ENCODE peak calls at places on chromosomes 13 and 19, in ten cellular contexts. W, C, O, Z, U, X, M, B, S and R are unnamed samples. For H3K4me1, the result is how much of the 10 kb centered on the place peaks cover.

GRCh38 chr13:110575322-110576069 is 14.0 kb upstream of the RAB20 start:
- DNase-seq in W (no peak), C (peak), O (no peak), Z (peak), U (no peak), X (no peak), M (no peak), B (no peak), S (peak), R (no peak)

GRCh38 chr19:55311397-55311796 is 13.7 kb downstream of the TMEM150B start:
- DNase-seq in W (no peak), C (no peak), O (no peak), Z (no peak), U (no peak), X (no peak), M (no peak), B (no peak), S (no peak), R (no peak)

GRCh38 chr13:42420304-42420703 is 148.4 kb downstream of the AKAP11 start:
- DNase-seq in W (no peak), C (no peak), O (no peak), Z (no peak), U (no peak), X (no peak), M (no peak), B (no peak), S (no peak), R (no peak)

GRCh38 chr19:6126335-6126974 is 9.0 kb upstream of the ACSBG2 start:
- DNase-seq in W (peak), C (no peak), O (no peak), Z (no peak), U (no peak), X (peak), M (no peak), B (peak), S (peak), R (no peak)

GRCh38 chr19:51784922-51785690 is 9.9 kb upstream of the FPR3 start:
- DNase-seq in W (peak), C (peak), O (peak), Z (no peak), U (peak), X (no peak), M (peak), B (peak), S (peak), R (peak)

GRCh38 chr19:7665076-7665475 is 3.8 kb upstream of the RETN start:
- DNase-seq in W (no peak), C (no peak), O (no peak), Z (no peak), U (no peak), X (no peak), M (no peak), B (no peak), S (peak), R (no peak)

GRCh38 chr13:43988302-43988701 is 108.6 kb downstream of the LACC1 start:
- DNase-seq in W (peak), C (no peak), O (no peak), Z (no peak), U (no peak), X (no peak), M (no peak), B (peak), S (no peak), R (no peak)

GRCh38 chr19:2327773-2328400 is 499 bp downstream of the LSM7 start:
- DNase-seq in W (peak), C (no peak), O (peak), Z (peak), U (no peak), X (peak), M (no peak), B (peak), S (peak), R (no peak)

GRCh38 chr13:110471156-110471832 is 90.2 kb downstream of the RAB20 start:
- DNase-seq in W (no peak), C (peak), O (no peak), Z (peak), U (peak), X (no peak), M (no peak), B (no peak), S (no peak), R (no peak)

GRCh38 chr13:102870677-102871415 is 25.0 kb downstream of the ERCC5 start:
- DNase-seq in W (peak), C (no peak), O (no peak), Z (no peak), U (no peak), X (peak), M (peak), B (peak), S (peak), R (peak)

GRCh38 chr13:37797606-37798005 is 72.0 kb downstream of the TRPC4 start:
- DNase-seq in W (no peak), C (no peak), O (no peak), Z (no peak), U (no peak), X (no peak), M (no peak), B (peak), S (no peak), R (no peak)

GRCh38 chr13:32150239-32150638 is 118.7 kb downstream of the FRY start:
- DNase-seq in W (no peak), C (no peak), O (no peak), Z (no peak), U (peak), X (no peak), M (peak), B (no peak), S (peak), R (no peak)

GRCh38 chr19:9818175-9818733 is 625 bp downstream of the FBXL12 start:
- DNase-seq in W (no peak), C (no peak), O (no peak), Z (no peak), U (no peak), X (no peak), M (no peak), B (no peak), S (no peak), R (no peak)

GRCh38 chr19:10353793-10354391 is 14.5 kb upstream of the ICAM3 start:
- DNase-seq in W (peak), C (no peak), O (no peak), Z (no peak), U (no peak), X (no peak), M (peak), B (no peak), S (peak), R (peak)

GRCh38 chr13:113726961-113727411 is 32.0 kb upstream of the TMEM255B start:
- DNase-seq in W (peak), C (peak), O (no peak), Z (no peak), U (no peak), X (no peak), M (no peak), B (peak), S (peak), R (no peak)

GRCh38 chr13:51801631-51802099 is 2.3 kb downstream of the DHRS12 start:
- DNase-seq in W (peak), C (peak), O (peak), Z (no peak), U (peak), X (no peak), M (peak), B (no peak), S (no peak), R (peak)

GRCh38 chr19:23318143-23318542 is 67.9 kb upstream of the ZNF724 start:
- DNase-seq in W (peak), C (no peak), O (no peak), Z (no peak), U (no peak), X (no peak), M (no peak), B (no peak), S (no peak), R (no peak)

GRCh38 chr19:30997222-30997621 is 352.0 kb downstream of the TSHZ3 start:
- DNase-seq in W (no peak), C (no peak), O (no peak), Z (no peak), U (no peak), X (no peak), M (no peak), B (no peak), S (no peak), R (no peak)

GRCh38 chr13:45121421-45121820 is 1.1 kb downstream of the GTF2F2 start:
- DNase-seq in W (peak), C (no peak), O (no peak), Z (no peak), U (no peak), X (peak), M (no peak), B (no peak), S (peak), R (no peak)

GRCh38 chr19:44603201-44603945 is 10.0 kb upstream of the IGSF23 start:
- DNase-seq in W (peak), C (no peak), O (no peak), Z (no peak), U (no peak), X (no peak), M (peak), B (peak), S (peak), R (no peak)

GRCh38 chr19:2173841-2174577 is 10.3 kb downstream of the DOT1L start:
- DNase-seq in W (no peak), C (no peak), O (no peak), Z (no peak), U (no peak), X (no peak), M (no peak), B (no peak), S (no peak), R (no peak)

GRCh38 chr13:26442541-26442940 is 114.9 kb upstream of the WASF3 start:
- DNase-seq in W (no peak), C (no peak), O (no peak), Z (no peak), U (no peak), X (no peak), M (no peak), B (peak), S (no peak), R (no peak)

GRCh38 chr19:22608441-22608840 is 25.7 kb upstream of the ZNF492 start:
- DNase-seq in W (no peak), C (peak), O (no peak), Z (no peak), U (no peak), X (no peak), M (no peak), B (no peak), S (no peak), R (no peak)

GRCh38 chr19:28633223-28634030 is 579.5 kb downstream of the UQCRFS1 start:
- DNase-seq in W (peak), C (no peak), O (no peak), Z (no peak), U (no peak), X (no peak), M (no peak), B (peak), S (peak), R (no peak)

GRCh38 chr13:110914293-110915056 is 394 bp downstream of the ANKRD10 start:
- DNase-seq in W (peak), C (peak), O (peak), Z (peak), U (peak), X (peak), M (peak), B (peak), S (peak), R (peak)

GRCh38 chr13:87884874-87885273 is 213.7 kb downstream of the SLITRK5 start:
- DNase-seq in W (peak), C (no peak), O (no peak), Z (no peak), U (no peak), X (no peak), M (no peak), B (peak), S (peak), R (no peak)

GRCh38 chr13:108676620-108677019 is 47.2 kb downstream of the MYO16 start:
- DNase-seq in W (no peak), C (no peak), O (no peak), Z (no peak), U (no peak), X (no peak), M (no peak), B (no peak), S (no peak), R (no peak)

GRCh38 chr19:55041627-55042343 is 3.7 kb upstream of the GP6 start:
- DNase-seq in W (no peak), C (peak), O (no peak), Z (no peak), U (no peak), X (peak), M (no peak), B (no peak), S (no peak), R (no peak)

GRCh38 chr13:84366484-84366883 is 484.2 kb upstream of the SLITRK1 start:
- DNase-seq in W (no peak), C (no peak), O (no peak), Z (no peak), U (no peak), X (no peak), M (no peak), B (peak), S (no peak), R (no peak)

GRCh38 chr19:41870401-41870873 is 6.6 kb upstream of the CD79A start:
- DNase-seq in W (peak), C (no peak), O (no peak), Z (no peak), U (no peak), X (no peak), M (no peak), B (peak), S (peak), R (peak)

DNA sequence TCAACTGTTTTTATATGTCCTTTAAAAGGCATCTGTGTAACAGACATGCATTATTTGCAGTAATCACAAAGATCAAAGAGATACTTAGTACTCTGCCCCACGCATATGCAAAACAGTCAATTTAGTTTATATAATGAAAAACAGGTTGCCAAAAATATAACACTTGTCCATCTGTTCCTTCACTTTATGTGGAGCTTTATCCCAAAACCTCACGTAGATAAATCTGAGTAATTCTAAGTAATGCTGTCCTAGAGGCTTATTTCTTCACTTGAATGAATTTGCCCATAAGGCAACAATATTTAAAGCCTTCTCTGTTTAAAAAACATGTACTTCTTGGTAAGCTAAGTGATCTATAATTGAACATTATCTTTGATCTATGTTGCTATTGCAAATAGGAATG is 20.3 kb upstream of the SLITRK6 start:
- DNase-seq in W (no peak), C (no peak), O (no peak), Z (no peak), U (no peak), X (no peak), M (no peak), B (no peak), S (no peak), R (no peak)
- H3K27ac ChIP-seq in W (no peak), C (no peak), O (no peak), Z (no peak), U (no peak), X (no peak), M (no peak), B (no peak), S (no peak), R (no peak)

GRCh38 chr13:75739244-75739868 is 103.2 kb downstream of the LMO7 start:
- DNase-seq in W (no peak), C (no peak), O (no peak), Z (no peak), U (no peak), X (no peak), M (no peak), B (peak), S (no peak), R (no peak)
- H3K4me1 ChIP-seq in W (under half), C (under half), O (under half), Z (under half), U (under half), X (under half), M (under half), B (under half), S (under half), R (under half)

GRCh38 chr19:45820413-45821102 is 5.5 kb upstream of the RSPH6A start:
- DNase-seq in W (no peak), C (no peak), O (no peak), Z (no peak), U (no peak), X (no peak), M (no peak), B (no peak), S (no peak), R (no peak)

GRCh38 chr19:45821570-45821969 is 6.5 kb upstream of the RSPH6A start:
- DNase-seq in W (no peak), C (no peak), O (no peak), Z (no peak), U (no peak), X (no peak), M (no peak), B (no peak), S (no peak), R (no peak)

GRCh38 chr19:45819769-45820168 is 4.7 kb upstream of the RSPH6A start:
- DNase-seq in W (no peak), C (no peak), O (no peak), Z (no peak), U (no peak), X (no peak), M (no peak), B (no peak), S (no peak), R (no peak)

GRCh38 chr19:45822716-45823115 is 7.6 kb upstream of the RSPH6A start:
- DNase-seq in W (no peak), C (no peak), O (no peak), Z (no peak), U (no peak), X (no peak), M (no peak), B (no peak), S (no peak), R (no peak)

GRCh38 chr19:45821103-45821521 is 6.0 kb upstream of the RSPH6A start:
- DNase-seq in W (no peak), C (no peak), O (no peak), Z (no peak), U (no peak), X (no peak), M (no peak), B (no peak), S (no peak), R (no peak)
- H3K4me3 ChIP-seq in W (no peak), C (no peak), O (no peak), Z (no peak), U (no peak), X (no peak), M (no peak), B (no peak), S (no peak), R (no peak)

GRCh38 chr19:15464394-15465385 is at the start of gene RASAL3:
- DNase-seq in W (no peak), C (no peak), O (no peak), Z (peak), U (no peak), X (peak), M (no peak), B (no peak), S (no peak), R (peak)
- H3K27ac ChIP-seq in W (no peak), C (peak), O (no peak), Z (peak), U (no peak), X (peak), M (no peak), B (no peak), S (no peak), R (no peak)

GRCh38 chr19:1131718-1132552 is 28.1 kb downstream of the GPX4 start:
- DNase-seq in W (no peak), C (peak), O (peak), Z (peak), U (peak), X (peak), M (peak), B (peak), S (peak), R (peak)
- H3K4me1 ChIP-seq in W (under half), C (half or more), O (half or more), Z (under half), U (half or more), X (half or more), M (under half), B (under half), S (under half), R (under half)

DNA sequence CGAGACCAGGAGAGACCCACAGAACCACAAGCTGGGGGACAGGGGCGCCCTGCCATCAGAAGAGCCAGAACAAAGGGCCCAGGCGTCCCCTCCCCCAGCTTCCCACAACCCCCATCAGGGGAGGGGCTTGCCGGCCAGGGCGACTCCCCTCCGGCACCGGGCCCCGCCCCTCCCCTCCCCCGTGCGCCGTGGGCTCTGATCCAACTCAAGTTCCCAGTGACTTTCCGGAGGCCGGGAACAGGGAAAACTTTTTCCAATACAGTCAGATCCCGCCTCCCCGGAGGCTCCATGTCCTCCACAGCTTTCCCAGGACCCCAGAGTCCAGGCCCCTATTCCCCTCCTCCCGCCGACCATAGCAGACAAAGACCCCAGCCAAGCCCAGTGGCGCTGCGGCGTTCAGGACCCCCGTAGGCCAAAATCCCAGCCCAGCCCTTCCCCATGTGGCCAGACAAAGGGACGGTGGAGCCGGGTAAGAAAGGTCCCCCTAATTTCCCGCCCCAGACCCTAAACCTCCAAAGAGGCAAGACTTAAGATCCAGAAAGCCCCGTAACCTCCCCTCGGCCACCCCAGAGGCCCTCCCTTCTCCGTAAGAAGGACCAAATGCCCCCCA is 673 bp downstream of the TEAD2 start:
- DNase-seq in W (peak), C (peak), O (no peak), Z (peak), U (peak), X (no peak), M (peak), B (peak), S (peak), R (peak)
- H3K4me3 ChIP-seq in W (peak), C (peak), O (peak), Z (peak), U (peak), X (no peak), M (peak), B (peak), S (peak), R (peak)

DNA sequence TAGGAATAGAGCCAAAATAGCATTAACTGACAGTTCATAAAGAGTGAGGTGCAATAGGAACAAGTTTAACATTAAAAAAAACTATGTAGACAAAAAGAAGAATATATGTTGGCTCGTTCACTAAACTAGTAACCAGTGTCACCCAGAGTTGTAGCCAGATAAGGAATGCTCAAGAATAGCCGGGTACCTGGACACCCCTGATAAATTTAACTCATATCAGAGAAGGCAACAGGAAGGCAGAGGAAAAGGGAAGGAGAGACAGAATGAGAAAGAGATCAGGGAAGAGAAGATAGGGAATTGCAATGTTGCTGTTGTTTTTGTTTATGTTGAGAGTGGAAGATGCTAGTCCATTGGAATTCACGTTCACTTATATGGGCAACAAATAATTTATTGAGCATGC is 31.6 kb upstream of the KATNAL1 start:
- DNase-seq in W (no peak), C (no peak), O (no peak), Z (no peak), U (no peak), X (no peak), M (no peak), B (no peak), S (no peak), R (no peak)
- H3K27ac ChIP-seq in W (no peak), C (no peak), O (no peak), Z (no peak), U (peak), X (no peak), M (peak), B (no peak), S (no peak), R (peak)

DNA sequence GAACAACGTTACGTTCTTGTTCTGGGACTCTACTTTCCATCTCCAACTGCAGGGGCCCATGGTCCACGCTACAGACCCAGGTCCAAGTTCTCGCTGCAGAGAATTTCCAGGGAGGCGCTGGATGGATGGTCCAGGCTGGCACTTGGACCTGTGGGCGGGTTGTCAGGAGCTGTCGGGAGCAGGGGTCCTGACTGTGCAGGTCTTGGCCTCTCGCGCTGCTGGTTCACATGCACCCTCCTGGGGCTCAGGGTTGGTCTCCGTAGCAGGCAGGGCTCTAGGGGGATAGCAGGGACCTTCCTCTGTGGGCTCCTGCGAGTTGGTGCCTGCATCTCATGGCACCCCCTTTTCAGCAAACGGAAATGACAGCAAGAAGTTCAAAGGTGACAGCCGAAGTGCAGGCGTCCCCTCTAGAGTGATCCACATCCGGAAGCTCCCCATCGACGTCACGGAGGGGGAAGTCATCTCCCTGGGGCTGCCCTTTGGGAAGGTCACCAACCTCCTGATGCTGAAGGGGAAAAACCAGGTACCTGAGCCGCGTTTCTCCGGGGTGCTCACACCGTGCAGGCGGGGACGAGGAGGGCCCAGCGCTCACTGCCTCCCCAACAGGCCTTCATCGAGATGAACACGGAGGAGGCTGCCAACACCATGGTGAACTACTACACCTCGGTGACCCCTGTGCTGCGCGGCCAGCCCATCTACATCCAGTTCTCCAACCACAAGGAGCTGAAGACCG is 6.6 kb downstream of the PTBP1 start:
- DNase-seq in W (no peak), C (peak), O (no peak), Z (no peak), U (no peak), X (no peak), M (no peak), B (no peak), S (no peak), R (peak)
- H3K4me1 ChIP-seq in W (under half), C (under half), O (under half), Z (under half), U (half or more), X (half or more), M (under half), B (under half), S (under half), R (under half)